ENCODE peak calls at places on chromosome 1, in nine cellular contexts. F, X, Y, S, Q, H, V, Z and J are unnamed samples.

GRCh38 chr1:1141244-1141910 is 25.5 kb upstream of the C1orf159 start:
- DNase-seq in F (no peak), X (no peak), Y (no peak), S (no peak), Q (no peak), H (no peak), V (no peak), Z (no peak), J (no peak)

GRCh38 chr1:42949312-42950145 is 9.1 kb downstream of the SLC2A1 start:
- DNase-seq in F (no peak), X (no peak), Y (no peak), S (peak; percentile 54), Q (no peak), H (no peak), V (no peak), Z (no peak), J (no peak)

GRCh38 chr1:2633401-2633935 is 652 bp upstream of the MMEL1 start:
- DNase-seq in F (no peak), X (no peak), Y (no peak), S (no peak), Q (no peak), H (no peak), V (no peak), Z (no peak), J (no peak)

GRCh38 chr1:239772456-239772855 is 319.2 kb upstream of the FMN2 start:
- DNase-seq in F (no peak), X (no peak), Y (no peak), S (no peak), Q (no peak), H (no peak), V (no peak), Z (no peak), J (no peak)

GRCh38 chr1:153985984-153986761 is at the start of gene RAB13:
- DNase-seq in F (peak; percentile 83), X (no peak), Y (no peak), S (peak; percentile 83), Q (no peak), H (peak; percentile 37), V (no peak), Z (peak; percentile 86), J (peak; percentile 66)

GRCh38 chr1:86906419-86906818 is 7.5 kb downstream of the SELENOF start:
- DNase-seq in F (no peak), X (no peak), Y (no peak), S (no peak), Q (no peak), H (no peak), V (no peak), Z (no peak), J (no peak)

GRCh38 chr1:110370827-110371226 is 20.0 kb downstream of the SLC16A4 start:
- DNase-seq in F (no peak), X (no peak), Y (no peak), S (peak; percentile 66), Q (no peak), H (no peak), V (no peak), Z (no peak), J (no peak)

GRCh38 chr1:201778279-201779023 is 50.5 kb upstream of the IPO9 start:
- DNase-seq in F (no peak), X (no peak), Y (no peak), S (no peak), Q (no peak), H (no peak), V (no peak), Z (no peak), J (no peak)

GRCh38 chr1:51950701-51951100 is 39.8 kb downstream of the RAB3B start:
- DNase-seq in F (no peak), X (no peak), Y (no peak), S (peak; percentile 71), Q (no peak), H (no peak), V (no peak), Z (no peak), J (no peak)

GRCh38 chr1:94862718-94863117 is 42.6 kb downstream of the SLC44A3 start:
- DNase-seq in F (no peak), X (no peak), Y (no peak), S (no peak), Q (no peak), H (no peak), V (no peak), Z (peak; percentile 32), J (no peak)

GRCh38 chr1:170284425-170284824 is 138.7 kb downstream of the NTMT2 start:
- DNase-seq in F (no peak), X (no peak), Y (no peak), S (no peak), Q (no peak), H (no peak), V (no peak), Z (no peak), J (no peak)

GRCh38 chr1:54579337-54579781 is 31.3 kb downstream of the ACOT11 start:
- DNase-seq in F (no peak), X (no peak), Y (no peak), S (no peak), Q (no peak), H (no peak), V (no peak), Z (no peak), J (no peak)

GRCh38 chr1:94978401-94978800 is 51.5 kb upstream of the CNN3 start:
- DNase-seq in F (no peak), X (no peak), Y (no peak), S (no peak), Q (no peak), H (no peak), V (no peak), Z (no peak), J (no peak)

GRCh38 chr1:158118713-158119402 is 61.8 kb upstream of the CD1D start:
- DNase-seq in F (no peak), X (no peak), Y (no peak), S (no peak), Q (no peak), H (no peak), V (no peak), Z (no peak), J (no peak)